ENCODE peak calls at places on chromosomes 2 and 18, in five cellular contexts. V is body of pancreas, M is GM10248, R is RWPE1, H is astrocyte of the spinal cord. Z is an unnamed sample.

GRCh38 chr2:196592912-196593881 is 46.3 kb upstream of the CCDC150 start:
- DNase-seq in V (peak; percentile 22), M (peak; percentile 68), R (peak; percentile 36), H (peak; percentile 53), Z (peak; percentile 53)

GRCh38 chr2:3282056-3282998 is 95.3 kb downstream of the EIPR1 start:
- DNase-seq in V (peak; percentile 48), M (no peak), R (peak; percentile 32), H (peak; percentile 72), Z (no peak)

GRCh38 chr2:85273732-85274731 is 53.8 kb downstream of the TGOLN2 start:
- DNase-seq in H (peak; percentile 77), V (peak; percentile 10), R (peak; percentile 85), M (no peak), Z (peak; percentile 41)

GRCh38 chr2:43133336-43133707 is 93.1 kb downstream of the ZFP36L2 start:
- DNase-seq in V (no peak), M (peak; percentile 18), H (no peak), R (no peak), Z (no peak)

GRCh38 chr2:79887747-79888374 is 375.0 kb downstream of the CTNNA2 start:
- DNase-seq in V (peak; percentile 18), H (peak; percentile 66), R (peak; percentile 47), M (peak; percentile 28), Z (peak; percentile 44)

GRCh38 chr2:53403836-53404413 is 363.7 kb upstream of the CHAC2 start:
- DNase-seq in H (peak; percentile 49), M (no peak), V (no peak), R (peak; percentile 65), Z (peak; percentile 30)

GRCh38 chr2:113720167-113720566 is 36.3 kb downstream of the SLC35F5 start:
- DNase-seq in R (peak; percentile 49), H (no peak), M (no peak), V (no peak), Z (no peak)

GRCh38 chr2:219158586-219158985 is 2.0 kb downstream of the NHEJ1 start:
- DNase-seq in M (no peak), V (no peak), H (no peak), R (no peak), Z (no peak)

GRCh38 chr2:47867205-47867604 is 39.1 kb downstream of the FBXO11 start:
- DNase-seq in R (peak; percentile 59), M (no peak), V (peak; percentile 41), H (peak; percentile 80), Z (peak; percentile 26)

GRCh38 chr2:238286551-238286950 is 1.9 kb downstream of the PER2 start:
- DNase-seq in V (peak; percentile 92), R (peak; percentile 46), M (no peak), H (peak; percentile 88), Z (peak; percentile 62)

GRCh38 chr2:191846787-191847620 is at the start of gene CAVIN2:
- DNase-seq in R (peak; percentile 69), V (peak; percentile 55), M (no peak), H (peak; percentile 91), Z (peak; percentile 15)

GRCh38 chr2:178528647-178529046 is 48.4 kb downstream of the PLEKHA3 start:
- DNase-seq in R (no peak), M (no peak), V (no peak), H (no peak), Z (no peak)

GRCh38 chr2:223041527-223042109 is 10.4 kb upstream of the KCNE4 start:
- DNase-seq in H (peak; percentile 96), V (peak; percentile 80), R (peak; percentile 91), M (no peak), Z (peak; percentile 82)

GRCh38 chr2:171088057-171088834 is 72.4 kb downstream of the TLK1 start:
- DNase-seq in V (no peak), H (no peak), R (no peak), M (no peak), Z (no peak)

GRCh38 chr2:53286336-53286735 is 481.3 kb upstream of the CHAC2 start:
- DNase-seq in M (no peak), R (no peak), V (no peak), H (no peak), Z (no peak)

GRCh38 chr18:79583984-79584401 is 95.6 kb upstream of the CTDP1 start:
- DNase-seq in H (no peak), V (no peak), R (no peak), M (no peak), Z (no peak)

GRCh38 chr2:120990451-120990871 is 254.8 kb downstream of the GLI2 start:
- DNase-seq in M (no peak), R (no peak), V (no peak), H (no peak), Z (no peak)

GRCh38 chr2:31693882-31694281 is 113.1 kb upstream of the SRD5A2 start:
- DNase-seq in M (no peak), R (no peak), V (no peak), H (peak; percentile 8), Z (no peak)

GRCh38 chr2:31688282-31688681 is 107.5 kb upstream of the SRD5A2 start:
- DNase-seq in V (no peak), H (no peak), R (no peak), M (no peak), Z (no peak)
- TF ChIP-seq CTCF in V (peak; percentile 14), H (peak; percentile 40), R (peak; percentile 34), M (peak; percentile 44), Z (peak; percentile 30)

GRCh38 chr2:183359867-183360266 is 235.6 kb downstream of the NUP35 start:
- DNase-seq in H (peak; percentile 42), R (no peak), M (no peak), V (no peak), Z (no peak)
- TF ChIP-seq CTCF in H (peak; percentile 34), R (no peak), M (no peak), V (no peak), Z (no peak)

GRCh38 chr2:205539603-205540002 is 142.7 kb upstream of the NRP2 start:
- DNase-seq in R (no peak), V (no peak), H (no peak), M (no peak), Z (no peak)
- TF ChIP-seq CTCF in R (no peak), V (no peak), H (no peak), M (no peak), Z (no peak)

GRCh38 chr18:76480913-76481312 is 14.1 kb downstream of the ZNF516 start:
- DNase-seq in M (no peak), R (no peak), H (no peak), V (no peak), Z (no peak)
- TF ChIP-seq CTCF in M (no peak), R (no peak), H (no peak), V (no peak), Z (peak; percentile 34)

Z was measured in Calu3.